ENCODE peak calls at places on chromosomes 1 and 21, in nine cellular contexts. One of them, this sample, is unnamed.

GRCh38 chr1:145918992-145919939 is 749 bp upstream of the PEX11B start:
- DNase-seq in GM13976: peak; percentile 52
- DNase-seq in body of pancreas: peak; percentile 71
- DNase-seq in lower leg skin: peak; percentile 93
- DNase-seq in CD8-positive, alpha-beta T cell: peak; percentile 27
- DNase-seq in DND-41: no peak
- DNase-seq in astrocyte: peak; percentile 54
- DNase-seq in RWPE1: peak; percentile 39
- DNase-seq in OCI-LY7: no peak
- DNase-seq in this sample: peak; percentile 42

GRCh38 chr21:43812139-43812821 is 22.9 kb downstream of the RRP1 start:
- DNase-seq in OCI-LY7: no peak
- DNase-seq in lower leg skin: no peak
- DNase-seq in CD8-positive, alpha-beta T cell: no peak
- DNase-seq in astrocyte: no peak
- DNase-seq in RWPE1: peak; percentile 82
- DNase-seq in body of pancreas: no peak
- DNase-seq in GM13976: no peak
- DNase-seq in DND-41: no peak
- DNase-seq in this sample: no peak

GRCh38 chr21:26405735-26406361 is 167.2 kb downstream of the CYYR1 start:
- DNase-seq in lower leg skin: no peak
- DNase-seq in astrocyte: peak; percentile 88
- DNase-seq in DND-41: peak; percentile 57
- DNase-seq in GM13976: no peak
- DNase-seq in OCI-LY7: no peak
- DNase-seq in RWPE1: peak; percentile 49
- DNase-seq in body of pancreas: no peak
- DNase-seq in CD8-positive, alpha-beta T cell: no peak
- DNase-seq in this sample: no peak

GRCh38 chr1:86200901-86201300 is 44.3 kb upstream of the COL24A1 start:
- DNase-seq in lower leg skin: no peak
- DNase-seq in GM13976: no peak
- DNase-seq in DND-41: no peak
- DNase-seq in body of pancreas: no peak
- DNase-seq in OCI-LY7: no peak
- DNase-seq in CD8-positive, alpha-beta T cell: no peak
- DNase-seq in astrocyte: peak; percentile 46
- DNase-seq in RWPE1: no peak
- DNase-seq in this sample: no peak

GRCh38 chr21:44390886-44391285 is 37.5 kb downstream of the TRPM2 start:
- DNase-seq in OCI-LY7: no peak
- DNase-seq in lower leg skin: peak; percentile 42
- DNase-seq in CD8-positive, alpha-beta T cell: peak; percentile 1
- DNase-seq in body of pancreas: no peak
- DNase-seq in RWPE1: no peak
- DNase-seq in GM13976: peak; percentile 7
- DNase-seq in DND-41: no peak
- DNase-seq in astrocyte: no peak
- DNase-seq in this sample: no peak

GRCh38 chr1:208013210-208013609 is 102.3 kb upstream of the CD34 start:
- DNase-seq in lower leg skin: no peak
- DNase-seq in RWPE1: no peak
- DNase-seq in GM13976: no peak
- DNase-seq in astrocyte: no peak
- DNase-seq in OCI-LY7: no peak
- DNase-seq in body of pancreas: no peak
- DNase-seq in CD8-positive, alpha-beta T cell: no peak
- DNase-seq in DND-41: no peak
- DNase-seq in this sample: no peak

GRCh38 chr1:26469558-26469957 is 2.7 kb upstream of the HMGN2 start:
- DNase-seq in body of pancreas: no peak
- DNase-seq in GM13976: no peak
- DNase-seq in DND-41: no peak
- DNase-seq in lower leg skin: peak; percentile 79
- DNase-seq in astrocyte: no peak
- DNase-seq in RWPE1: no peak
- DNase-seq in CD8-positive, alpha-beta T cell: no peak
- DNase-seq in OCI-LY7: no peak
- DNase-seq in this sample: no peak

GRCh38 chr1:112461200-112461871 is 47.4 kb upstream of the WNT2B start:
- DNase-seq in body of pancreas: no peak
- DNase-seq in OCI-LY7: no peak
- DNase-seq in CD8-positive, alpha-beta T cell: no peak
- DNase-seq in GM13976: no peak
- DNase-seq in lower leg skin: no peak
- DNase-seq in DND-41: no peak
- DNase-seq in RWPE1: no peak
- DNase-seq in astrocyte: no peak
- DNase-seq in this sample: no peak

DNA sequence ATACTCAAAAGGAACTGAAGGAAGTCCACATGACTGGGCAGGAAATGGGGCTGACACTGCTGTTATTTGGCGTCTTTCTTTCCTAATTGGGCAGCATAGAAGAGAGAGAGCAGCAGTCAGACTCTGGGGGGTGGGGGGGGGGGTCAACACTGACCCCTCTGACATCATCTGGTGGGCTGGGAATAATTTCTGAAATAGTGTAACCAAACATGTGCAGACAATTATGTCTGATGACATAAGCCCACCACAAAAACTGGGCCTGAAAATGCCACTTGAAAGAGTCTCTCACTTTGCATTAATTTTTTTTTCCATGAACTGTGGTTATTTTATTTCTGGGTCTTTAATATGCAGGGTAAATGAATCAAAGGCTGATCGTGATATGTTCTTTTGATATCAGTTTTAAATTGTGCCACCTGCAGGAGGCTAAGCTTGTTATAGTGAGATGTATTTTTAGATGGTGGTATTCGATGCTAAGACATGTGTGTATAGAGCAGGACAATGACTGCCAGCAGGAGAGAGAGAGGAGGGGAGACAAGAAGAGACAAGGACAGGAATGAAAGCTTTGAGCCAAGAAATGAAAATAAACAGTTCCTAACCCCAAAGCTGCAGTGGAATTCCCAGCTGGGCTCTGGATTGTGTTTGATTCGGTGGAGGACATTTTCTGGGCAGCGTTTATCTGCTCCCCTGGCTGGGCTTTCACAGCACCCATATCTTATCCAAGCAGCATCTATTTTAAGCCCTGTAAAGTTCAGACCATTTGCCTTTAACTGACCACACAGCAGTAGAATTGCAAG is 264.7 kb downstream of the PBX1 start:
- DNase-seq in lower leg skin: no peak
- DNase-seq in RWPE1: no peak
- DNase-seq in OCI-LY7: no peak
- DNase-seq in DND-41: no peak
- DNase-seq in astrocyte: peak; percentile 88
- DNase-seq in CD8-positive, alpha-beta T cell: no peak
- DNase-seq in GM13976: no peak
- DNase-seq in body of pancreas: no peak
- DNase-seq in this sample: no peak
- TF ChIP-seq CTCF in lower leg skin: no peak
- TF ChIP-seq CTCF in RWPE1: no peak
- TF ChIP-seq CTCF in OCI-LY7: no peak
- TF ChIP-seq CTCF in DND-41: no peak
- TF ChIP-seq CTCF in astrocyte: peak; percentile 6
- TF ChIP-seq CTCF in CD8-positive, alpha-beta T cell: no peak
- TF ChIP-seq CTCF in GM13976: no peak
- TF ChIP-seq CTCF in body of pancreas: no peak
- TF ChIP-seq CTCF in this sample: no peak

DNA sequence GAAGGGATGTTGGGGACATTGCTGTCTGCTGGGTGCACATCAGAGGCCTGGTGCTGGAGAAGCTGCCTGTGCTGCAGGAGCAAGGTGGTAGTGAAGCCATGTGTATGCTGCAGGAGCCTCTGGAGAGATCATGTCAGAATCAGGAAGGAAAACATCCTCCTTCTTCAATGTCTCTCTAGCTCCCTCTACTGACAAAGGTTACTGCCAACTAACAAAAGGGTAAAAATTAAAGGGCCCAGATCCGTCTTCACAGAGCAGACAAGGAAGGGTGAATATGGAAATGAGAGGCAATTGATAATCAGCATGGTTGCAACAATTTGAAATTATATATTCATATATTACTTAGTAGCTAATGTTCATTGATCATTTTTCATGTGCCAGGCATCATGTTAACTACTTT is 32.2 kb downstream of the FAM177B start:
- DNase-seq in GM13976: no peak
- DNase-seq in body of pancreas: no peak
- DNase-seq in CD8-positive, alpha-beta T cell: no peak
- DNase-seq in RWPE1: no peak
- DNase-seq in astrocyte: no peak
- DNase-seq in OCI-LY7: peak; percentile 30
- DNase-seq in DND-41: no peak
- DNase-seq in lower leg skin: no peak
- DNase-seq in this sample: no peak
- TF ChIP-seq CTCF in GM13976: no peak
- TF ChIP-seq CTCF in body of pancreas: no peak
- TF ChIP-seq CTCF in CD8-positive, alpha-beta T cell: no peak
- TF ChIP-seq CTCF in RWPE1: no peak
- TF ChIP-seq CTCF in astrocyte: no peak
- TF ChIP-seq CTCF in OCI-LY7: peak; percentile 65
- TF ChIP-seq CTCF in DND-41: peak; percentile 49
- TF ChIP-seq CTCF in lower leg skin: no peak
- TF ChIP-seq CTCF in this sample: no peak

GRCh38 chr1:5691795-5692517 is 300.3 kb downstream of the NPHP4 start:
- DNase-seq in GM13976: no peak
- DNase-seq in body of pancreas: no peak
- DNase-seq in DND-41: no peak
- DNase-seq in lower leg skin: peak; percentile 74
- DNase-seq in RWPE1: no peak
- DNase-seq in OCI-LY7: no peak
- DNase-seq in astrocyte: no peak
- DNase-seq in CD8-positive, alpha-beta T cell: no peak
- DNase-seq in this sample: no peak

GRCh38 chr1:5688479-5689077 is 303.6 kb downstream of the NPHP4 start:
- DNase-seq in CD8-positive, alpha-beta T cell: no peak
- DNase-seq in OCI-LY7: no peak
- DNase-seq in lower leg skin: no peak
- DNase-seq in body of pancreas: no peak
- DNase-seq in astrocyte: no peak
- DNase-seq in DND-41: no peak
- DNase-seq in RWPE1: no peak
- DNase-seq in GM13976: no peak
- DNase-seq in this sample: no peak

GRCh38 chr1:5692649-5693048 is 299.6 kb downstream of the NPHP4 start:
- DNase-seq in astrocyte: no peak
- DNase-seq in lower leg skin: no peak
- DNase-seq in DND-41: no peak
- DNase-seq in GM13976: no peak
- DNase-seq in OCI-LY7: no peak
- DNase-seq in RWPE1: no peak
- DNase-seq in body of pancreas: no peak
- DNase-seq in CD8-positive, alpha-beta T cell: no peak
- DNase-seq in this sample: no peak

GRCh38 chr1:5690878-5691277 is 301.3 kb downstream of the NPHP4 start:
- DNase-seq in GM13976: no peak
- DNase-seq in body of pancreas: no peak
- DNase-seq in lower leg skin: no peak
- DNase-seq in DND-41: no peak
- DNase-seq in astrocyte: no peak
- DNase-seq in OCI-LY7: no peak
- DNase-seq in CD8-positive, alpha-beta T cell: no peak
- DNase-seq in RWPE1: no peak
- DNase-seq in this sample: no peak

GRCh38 chr1:5690291-5690690 is 301.9 kb downstream of the NPHP4 start:
- DNase-seq in CD8-positive, alpha-beta T cell: no peak
- DNase-seq in astrocyte: no peak
- DNase-seq in OCI-LY7: no peak
- DNase-seq in GM13976: no peak
- DNase-seq in DND-41: no peak
- DNase-seq in RWPE1: no peak
- DNase-seq in lower leg skin: no peak
- DNase-seq in body of pancreas: no peak
- DNase-seq in this sample: no peak
- TF ChIP-seq CTCF in CD8-positive, alpha-beta T cell: no peak
- TF ChIP-seq CTCF in astrocyte: no peak
- TF ChIP-seq CTCF in OCI-LY7: no peak
- TF ChIP-seq CTCF in GM13976: no peak
- TF ChIP-seq CTCF in DND-41: no peak
- TF ChIP-seq CTCF in RWPE1: no peak
- TF ChIP-seq CTCF in lower leg skin: no peak
- TF ChIP-seq CTCF in body of pancreas: no peak
- TF ChIP-seq CTCF in this sample: no peak

DNA sequence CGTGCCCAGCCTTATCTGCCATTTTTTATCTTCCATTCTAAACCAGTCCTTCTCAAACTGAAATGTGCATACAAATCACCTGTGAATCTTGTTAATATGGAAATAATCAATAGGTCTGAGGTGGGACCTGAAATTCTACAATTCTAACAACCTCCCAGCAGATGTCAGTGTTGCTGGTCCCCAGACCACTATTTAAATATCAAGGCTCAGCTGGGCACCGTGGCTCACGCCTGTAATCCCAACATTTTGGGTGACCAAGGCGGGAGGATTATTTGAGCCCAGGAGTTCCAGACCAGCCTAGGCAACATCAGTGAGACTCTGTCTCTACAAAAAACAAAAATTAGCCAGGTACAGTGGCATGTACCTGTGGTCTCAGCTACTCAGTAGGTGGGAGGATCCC is 4.1 kb downstream of the UQCRHL start:
- DNase-seq in RWPE1: no peak
- DNase-seq in OCI-LY7: peak; percentile 63
- DNase-seq in lower leg skin: no peak
- DNase-seq in body of pancreas: no peak
- DNase-seq in astrocyte: no peak
- DNase-seq in GM13976: peak; percentile 60
- DNase-seq in CD8-positive, alpha-beta T cell: peak; percentile 12
- DNase-seq in DND-41: no peak
- DNase-seq in this sample: no peak
- TF ChIP-seq CTCF in RWPE1: no peak
- TF ChIP-seq CTCF in OCI-LY7: peak; percentile 81
- TF ChIP-seq CTCF in lower leg skin: no peak
- TF ChIP-seq CTCF in body of pancreas: peak; percentile 35
- TF ChIP-seq CTCF in astrocyte: peak; percentile 40
- TF ChIP-seq CTCF in GM13976: peak; percentile 61
- TF ChIP-seq CTCF in CD8-positive, alpha-beta T cell: peak; percentile 25
- TF ChIP-seq CTCF in DND-41: peak; percentile 49
- TF ChIP-seq CTCF in this sample: peak; percentile 39

DNA sequence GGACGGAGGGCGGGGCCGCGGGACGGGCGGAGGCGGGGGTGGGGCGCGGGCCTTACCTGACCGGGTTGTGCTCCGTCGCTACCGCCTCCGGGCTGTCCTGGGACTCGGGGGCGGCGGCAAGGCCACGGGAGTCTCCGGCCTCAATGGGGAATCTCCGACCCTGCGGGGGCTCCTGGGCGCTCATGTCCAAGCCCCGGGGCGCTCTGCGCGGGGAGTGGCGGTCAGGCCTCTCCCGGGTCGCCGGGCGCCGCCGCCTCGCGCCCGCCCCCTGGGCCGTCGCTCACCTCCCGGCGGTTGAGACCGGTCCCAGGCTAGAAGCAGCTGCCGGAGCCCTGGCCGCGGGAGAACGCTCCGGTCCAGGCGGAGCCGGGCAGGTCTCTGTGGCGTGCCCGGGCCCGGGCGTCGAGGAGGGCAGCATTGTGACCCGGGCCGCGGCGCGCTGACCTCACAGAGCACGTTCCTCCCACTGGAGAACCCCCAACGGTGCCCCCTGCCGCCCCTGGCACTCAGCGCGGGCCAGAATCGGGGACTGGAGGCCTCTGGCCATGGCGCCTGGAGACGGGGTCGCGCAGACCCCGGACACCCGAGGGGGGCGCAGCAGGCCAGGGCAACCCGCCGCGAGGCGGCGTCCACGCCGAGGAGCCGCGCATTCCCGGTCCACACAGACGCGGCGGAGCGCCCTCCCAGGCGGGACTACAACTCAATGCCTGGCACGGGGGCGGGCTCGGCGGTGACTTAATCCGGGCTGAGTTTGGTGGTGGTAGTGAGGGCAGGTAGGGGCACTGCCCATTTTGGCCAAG is 411 bp downstream of the FAM229A start:
- DNase-seq in OCI-LY7: no peak
- DNase-seq in DND-41: no peak
- DNase-seq in body of pancreas: peak; percentile 56
- DNase-seq in RWPE1: no peak
- DNase-seq in lower leg skin: peak; percentile 90
- DNase-seq in GM13976: peak; percentile 68
- DNase-seq in astrocyte: peak; percentile 16
- DNase-seq in CD8-positive, alpha-beta T cell: peak; percentile 23
- DNase-seq in this sample: peak; percentile 43
- TF ChIP-seq CTCF in OCI-LY7: no peak
- TF ChIP-seq CTCF in DND-41: no peak
- TF ChIP-seq CTCF in body of pancreas: peak; percentile 29
- TF ChIP-seq CTCF in RWPE1: peak; percentile 36
- TF ChIP-seq CTCF in lower leg skin: no peak
- TF ChIP-seq CTCF in GM13976: no peak
- TF ChIP-seq CTCF in astrocyte: peak; percentile 11
- TF ChIP-seq CTCF in CD8-positive, alpha-beta T cell: peak; percentile 21
- TF ChIP-seq CTCF in this sample: no peak

This sample was measured in GM10248.